ENCODE peak calls at places on chromosomes 5 and 9, in eight cellular contexts. U is upper lobe of right lung; I is heart left ventricle; K is psoas muscle; Q is cardiac muscle cell; A is ovary; D is CD8-positive, alpha-beta memory T cell; R is endothelial cell of umbilical vein. T is an unnamed sample.

GRCh38 chr5:108278285-108279240 is 103.3 kb downstream of the FBXL17 start:
- DNase-seq in U (no peak), I (no peak), K (no peak), Q (no peak), A (no peak), D (no peak), R (no peak), T (no peak)

GRCh38 chr9:131233556-131233955 is 42.8 kb downstream of the FAM78A start:
- DNase-seq in U (no peak), I (no peak), K (no peak), Q (no peak), A (no peak), D (peak; percentile 57), R (no peak), T (no peak)

GRCh38 chr5:161548472-161549094 is 2.1 kb upstream of the GABRB2 start:
- DNase-seq in U (no peak), I (no peak), K (no peak), Q (peak; percentile 51), A (no peak), D (no peak), R (no peak), T (no peak)

GRCh38 chr5:104540448-104540847 is 977.9 kb upstream of the NUDT12 start:
- DNase-seq in U (no peak), I (no peak), K (no peak), Q (no peak), A (no peak), D (no peak), R (peak; percentile 88), T (no peak)

GRCh38 chr9:82320566-82320965 is 332.0 kb downstream of the SPATA31D1 start:
- DNase-seq in U (no peak), I (no peak), K (no peak), Q (no peak), A (no peak), D (no peak), R (no peak), T (no peak)

GRCh38 chr5:141084487-141084989 is 9.9 kb upstream of the PCDHB2 start:
- DNase-seq in U (no peak), I (peak; percentile 46), K (no peak), Q (peak; percentile 69), A (peak; percentile 54), D (no peak), R (peak; percentile 39), T (no peak)

GRCh38 chr9:112059145-112059979 is 115.7 kb downstream of the SUSD1 start:
- DNase-seq in U (no peak), I (no peak), K (no peak), Q (no peak), A (no peak), D (no peak), R (peak; percentile 92), T (no peak)

GRCh38 chr5:8905021-8905420 is 640.9 kb downstream of the SEMA5A start:
- DNase-seq in U (no peak), I (no peak), K (no peak), Q (peak; percentile 5), A (no peak), D (no peak), R (no peak), T (no peak)

GRCh38 chr5:150674376-150674821 is 13.3 kb downstream of the MYOZ3 start:
- DNase-seq in U (no peak), I (peak; percentile 75), K (peak; percentile 81), Q (no peak), A (no peak), D (no peak), R (no peak), T (no peak)

GRCh38 chr5:134020188-134020587 is 15.4 kb upstream of the VDAC1 start:
- DNase-seq in U (no peak), I (no peak), K (no peak), Q (no peak), A (no peak), D (no peak), R (no peak), T (no peak)

GRCh38 chr9:116661037-116661954 is 25.8 kb upstream of the TRIM32 start:
- DNase-seq in U (no peak), I (no peak), K (no peak), Q (peak; percentile 79), A (no peak), D (no peak), R (peak; percentile 58), T (no peak)

GRCh38 chr9:70410368-70410767 is 4.1 kb downstream of the KLF9 start:
- DNase-seq in U (no peak), I (no peak), K (no peak), Q (no peak), A (no peak), D (no peak), R (peak; percentile 53), T (no peak)

GRCh38 chr5:8019719-8020218 is 150.8 kb downstream of the MTRR start:
- DNase-seq in U (no peak), I (no peak), K (no peak), Q (no peak), A (no peak), D (no peak), R (no peak), T (no peak)

GRCh38 chr5:177405805-177406204 is 3.6 kb downstream of the F12 start:
- DNase-seq in U (no peak), I (peak; percentile 52), K (no peak), Q (no peak), A (no peak), D (no peak), R (no peak), T (no peak)

GRCh38 chr9:90810686-90811085 is 9.1 kb downstream of the SYK start:
- DNase-seq in U (no peak), I (no peak), K (no peak), Q (no peak), A (no peak), D (no peak), R (no peak), T (no peak)

GRCh38 chr9:90807006-90807405 is 5.4 kb downstream of the SYK start:
- DNase-seq in U (no peak), I (no peak), K (no peak), Q (no peak), A (no peak), D (no peak), R (no peak), T (no peak)

GRCh38 chr9:90805006-90805993 is 3.7 kb downstream of the SYK start:
- DNase-seq in U (no peak), I (no peak), K (no peak), Q (no peak), A (no peak), D (no peak), R (no peak), T (no peak)

GRCh38 chr9:90808226-90808797 is 6.7 kb downstream of the SYK start:
- DNase-seq in U (no peak), I (no peak), K (no peak), Q (no peak), A (no peak), D (no peak), R (no peak), T (no peak)

GRCh38 chr9:90808890-90809685 is 7.5 kb downstream of the SYK start:
- DNase-seq in U (no peak), I (peak; percentile 38), K (no peak), Q (no peak), A (no peak), D (no peak), R (no peak), T (no peak)
- H3K4me1 ChIP-seq in U (no peaks in the 10 kb centered on the region), I (no peaks in the 10 kb centered on the region), K (no peaks in the 10 kb centered on the region), Q (no peaks in the 10 kb centered on the region), A (no peaks in the 10 kb centered on the region), D (no peaks in the 10 kb centered on the region), R (no peaks in the 10 kb centered on the region), T (no peaks in the 10 kb centered on the region)

GRCh38 chr9:37954581-37954981 is 50.7 kb upstream of the SLC25A51 start:
- DNase-seq in U (no peak), I (no peak), K (no peak), Q (no peak), A (no peak), D (no peak), R (no peak), T (no peak)
- H3K27ac ChIP-seq in U (no peak overlapping the region), I (peak overlapping the region; percentile 17), K (peak overlapping the region; percentile 85), Q (no peak overlapping the region), A (no peak overlapping the region), D (peak overlapping the region; percentile 38), R (peak overlapping the region; percentile 71), T (no peak overlapping the region)

GRCh38 chr9:105658351-105658750 is 3.9 kb upstream of the TAL2 start:
- DNase-seq in U (no peak), I (no peak), K (no peak), Q (no peak), A (no peak), D (no peak), R (no peak), T (no peak)

GRCh38 chr9:105661011-105661410 is 1.2 kb upstream of the TAL2 start:
- DNase-seq in U (no peak), I (no peak), K (no peak), Q (no peak), A (no peak), D (no peak), R (no peak), T (no peak)

GRCh38 chr9:105651806-105652205 is 10.5 kb upstream of the TAL2 start:
- DNase-seq in U (no peak), I (no peak), K (no peak), Q (no peak), A (no peak), D (no peak), R (no peak), T (no peak)

DNA sequence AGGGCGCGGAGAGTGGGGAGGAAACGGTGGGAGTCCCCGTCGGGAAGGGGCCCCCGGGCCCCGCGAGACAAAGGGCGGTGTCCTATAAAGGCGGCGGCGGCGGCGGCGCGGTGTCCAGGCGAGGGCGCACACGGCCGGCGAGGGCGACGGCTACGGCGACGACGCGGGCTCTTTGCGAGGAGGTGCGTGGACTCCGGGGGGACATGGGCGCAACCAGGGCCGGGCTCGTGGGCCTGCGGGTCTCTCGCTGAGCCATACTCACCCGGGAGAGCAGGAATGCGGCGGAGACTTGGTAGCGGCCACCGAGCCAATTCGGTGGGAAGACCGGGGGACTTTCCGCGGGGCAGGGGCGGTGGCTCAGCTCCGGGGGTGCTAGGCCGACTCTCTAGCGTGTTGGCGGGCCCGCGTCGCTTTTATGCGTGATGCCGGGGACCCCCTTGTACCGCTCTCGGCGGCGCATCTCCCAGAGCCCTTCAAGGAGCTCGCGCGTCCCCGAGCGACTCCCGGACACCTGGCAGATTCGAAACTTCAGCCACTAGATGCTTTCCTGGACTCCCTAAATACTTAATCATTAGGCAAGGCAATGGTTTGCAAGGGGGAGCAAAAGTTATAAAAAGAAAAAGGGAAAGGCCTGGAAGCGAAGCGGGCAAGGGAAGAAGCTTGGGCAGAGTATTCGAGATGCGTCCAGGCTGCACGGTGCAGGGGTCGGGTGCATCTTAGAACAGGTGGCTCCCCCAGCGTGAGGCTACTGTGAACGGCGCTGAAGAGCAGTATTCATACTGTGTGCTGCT is 5.9 kb upstream of the TAL2 start:
- DNase-seq in U (no peak), I (peak; percentile 45), K (peak; percentile 80), Q (peak; percentile 65), A (peak; percentile 44), D (no peak), R (no peak), T (no peak)
- H3K27me3 ChIP-seq in U (peaks cover 23% of the 10 kb centered on the region), I (peaks cover 26% of the 10 kb centered on the region), K (no peaks in the 10 kb centered on the region), Q (peaks cover 65% of the 10 kb centered on the region), A (no peaks in the 10 kb centered on the region), D (peaks cover 10% of the 10 kb centered on the region), R (peaks cover 15% of the 10 kb centered on the region), T (peaks cover 6% of the 10 kb centered on the region)

GRCh38 chr5:26295541-26295940 is 742.8 kb downstream of the CDH9 start:
- DNase-seq in U (no peak), I (no peak), K (no peak), Q (no peak), A (no peak), D (no peak), R (no peak), T (no peak)
- H3K4me1 ChIP-seq in U (no peaks in the 10 kb centered on the region), I (no peaks in the 10 kb centered on the region), K (no peaks in the 10 kb centered on the region), Q (no peaks in the 10 kb centered on the region), A (no peaks in the 10 kb centered on the region), D (no peaks in the 10 kb centered on the region), R (no peaks in the 10 kb centered on the region), T (no peaks in the 10 kb centered on the region)

T was measured in thoracic aorta.